ENCODE peak calls at places on chromosomes 4 and X, in six cellular contexts. P is neural crest cell; K is EH; T is activated effector memory CD4-positive, alpha-beta T cell treated with Interleukin-2 at 50 U/mL for 16 hours; U is AG20443; L is astrocyte of the hippocampus. N is an unnamed sample.

GRCh38 chrX:103999234-103999633 is 14.3 kb downstream of the H2BW1 start:
- DNase-seq in P (no peak), K (no peak), T (no peak), U (no peak), L (no peak), N (no peak)

GRCh38 chr4:13386405-13387107 is 97.6 kb downstream of the RAB28 start:
- DNase-seq in P (no peak), K (no peak), T (no peak), U (no peak), L (peak), N (peak)

GRCh38 chrX:13345037-13345436 is 25.2 kb upstream of the ATXN3L start:
- DNase-seq in P (no peak), K (no peak), T (no peak), U (no peak), L (no peak), N (no peak)

GRCh38 chr4:43352859-43353258 is 460.3 kb downstream of the GRXCR1 start:
- DNase-seq in P (no peak), K (no peak), T (no peak), U (no peak), L (no peak), N (no peak)

GRCh38 chrX:68847172-68847571 is 18.4 kb downstream of the EFNB1 start:
- DNase-seq in P (no peak), K (no peak), T (no peak), U (no peak), L (no peak), N (no peak)

GRCh38 chr4:76569695-76570094 is 134.7 kb downstream of the SHROOM3 start:
- DNase-seq in P (no peak), K (no peak), T (no peak), U (no peak), L (no peak), N (no peak)

GRCh38 chrX:95875661-95876060 is 809.0 kb upstream of the DIAPH2 start:
- DNase-seq in P (no peak), K (no peak), T (no peak), U (no peak), L (no peak), N (no peak)

GRCh38 chr4:12701384-12701783 is 782.8 kb downstream of the RAB28 start:
- DNase-seq in P (no peak), K (no peak), T (no peak), U (no peak), L (no peak), N (no peak)

GRCh38 chr4:61068745-61069144 is 131.4 kb upstream of the ADGRL3 start:
- DNase-seq in P (no peak), K (peak), T (no peak), U (no peak), L (peak), N (no peak)

GRCh38 chr4:141078871-141079270 is 54.4 kb downstream of the RNF150 start:
- DNase-seq in P (no peak), K (peak), T (no peak), U (peak), L (no peak), N (no peak)

GRCh38 chr4:56656346-56656643 is 24.8 kb downstream of the HOPX start:
- DNase-seq in P (peak), K (no peak), T (peak), U (peak), L (peak), N (no peak)

GRCh38 chr4:7043521-7044414 is 596 bp downstream of the TADA2B start:
- DNase-seq in P (no peak), K (peak), T (peak), U (no peak), L (peak), N (peak)

GRCh38 chr4:167020410-167020809 is 213.9 kb downstream of the SPOCK3 start:
- DNase-seq in P (no peak), K (no peak), T (no peak), U (no peak), L (no peak), N (no peak)

GRCh38 chr4:105474110-105474518 is 252 bp upstream of the PPA2 start:
- DNase-seq in P (peak), K (no peak), T (no peak), U (peak), L (peak), N (no peak)

GRCh38 chrX:45515262-45516215 is 314.9 kb upstream of the DIPK2B start:
- DNase-seq in P (no peak), K (peak), T (peak), U (peak), L (peak), N (peak)

GRCh38 chr4:16931336-16931735 is 32.9 kb upstream of the LDB2 start:
- DNase-seq in P (no peak), K (no peak), T (no peak), U (no peak), L (no peak), N (no peak)

GRCh38 chr4:23232987-23233386 is 540.2 kb downstream of the GBA3 start:
- DNase-seq in P (no peak), K (no peak), T (no peak), U (no peak), L (no peak), N (peak)

GRCh38 chr4:153471691-153472080 is 5.5 kb downstream of the TMEM131L start:
- DNase-seq in P (no peak), K (no peak), T (no peak), U (no peak), L (no peak), N (no peak)

GRCh38 chrX:26373829-26374228 is 157.9 kb downstream of the MAGEB5 start:
- DNase-seq in P (no peak), K (no peak), T (no peak), U (no peak), L (no peak), N (no peak)

GRCh38 chr4:57146444-57146843 is 36.3 kb upstream of the IGFBP7 start:
- DNase-seq in P (no peak), K (no peak), T (no peak), U (no peak), L (no peak), N (no peak)

GRCh38 chr4:173025131-173025530 is 143.5 kb upstream of the GALNT7 start:
- DNase-seq in P (peak), K (peak), T (no peak), U (peak), L (peak), N (peak)

GRCh38 chr4:8912506-8912905 is 40.9 kb upstream of the HMX1 start:
- DNase-seq in P (no peak), K (no peak), T (no peak), U (peak), L (no peak), N (no peak)

GRCh38 chrX:56026816-56027215 is 205.3 kb upstream of the KLF8 start:
- DNase-seq in P (no peak), K (no peak), T (no peak), U (no peak), L (no peak), N (no peak)

GRCh38 chr4:24840362-24840761 is 45.0 kb downstream of the SOD3 start:
- DNase-seq in P (no peak), K (no peak), T (no peak), U (no peak), L (no peak), N (no peak)

GRCh38 chr4:146340798-146341197 is 126.5 kb downstream of the REELD1 start:
- DNase-seq in P (no peak), K (peak), T (no peak), U (peak), L (peak), N (peak)